ENCODE peak calls at places on chromosomes 5 and 9, in four cellular contexts. H is mesenchymal stem cell, S is MM.1S, U is Panc1. G is an unnamed sample. For H3K9me3, the result is how much of the 10 kb centered on the place peaks cover.

GRCh38 chr9:108994695-108995094 is 18.6 kb downstream of the CTNNAL1 start:
- DNase-seq in S (no peak), H (no peak), U (no peak), G (no peak)

GRCh38 chr9:96554801-96555566 is 64.7 kb downstream of the CDC14B start:
- DNase-seq in U (no peak), H (peak), S (no peak), G (no peak)

GRCh38 chr9:99085949-99086948 is 18.7 kb upstream of the TGFBR1 start:
- DNase-seq in U (no peak), S (no peak), H (peak), G (no peak)

GRCh38 chr5:34717426-34718327 is 61.5 kb downstream of the RAI14 start:
- DNase-seq in H (peak), U (peak), S (no peak), G (no peak)

GRCh38 chr9:68637020-68637419 is 68.0 kb upstream of the PIP5K1B start:
- DNase-seq in U (no peak), H (no peak), S (peak), G (no peak)

GRCh38 chr9:18658764-18659705 is 185.1 kb downstream of the ADAMTSL1 start:
- DNase-seq in U (no peak), H (no peak), S (no peak), G (no peak)

GRCh38 chr9:89464991-89465390 is 32.9 kb downstream of the SEMA4D start:
- DNase-seq in H (no peak), S (no peak), U (no peak), G (no peak)

GRCh38 chr5:146825033-146825432 is 53.5 kb downstream of the PPP2R2B start:
- DNase-seq in H (peak), S (peak), U (no peak), G (peak)

GRCh38 chr5:73415617-73416016 is 33.0 kb downstream of the FOXD1 start:
- DNase-seq in S (no peak), U (no peak), H (no peak), G (no peak)

GRCh38 chr5:1751864-1752822 is 47.5 kb downstream of the MRPL36 start:
- DNase-seq in H (no peak), S (no peak), U (no peak), G (no peak)

GRCh38 chr9:110081395-110081794 is 126.6 kb downstream of the C9orf152 start:
- DNase-seq in S (peak), U (no peak), H (peak), G (no peak)

GRCh38 chr5:143824851-143825720 is 13.1 kb downstream of the HMHB1 start:
- DNase-seq in U (peak), S (peak), H (peak), G (peak)

GRCh38 chr5:37615184-37615583 is 224.7 kb downstream of the GDNF start:
- DNase-seq in U (no peak), S (no peak), H (peak), G (no peak)

GRCh38 chr5:59640411-59640810 is 253.1 kb downstream of the PDE4D start:
- DNase-seq in H (peak), S (no peak), U (no peak), G (no peak)

GRCh38 chr5:180251141-180251540 is 40.7 kb downstream of the MAPK9 start:
- DNase-seq in S (no peak), U (no peak), H (no peak), G (no peak)

GRCh38 chr5:180251887-180252286 is 40.0 kb downstream of the MAPK9 start:
- DNase-seq in H (no peak), S (no peak), U (no peak), G (no peak)

GRCh38 chr5:180253036-180253824 is 38.7 kb downstream of the MAPK9 start:
- DNase-seq in H (no peak), U (no peak), S (no peak), G (no peak)

GRCh38 chr5:180250329-180250728 is 41.3 kb upstream of the RASGEF1C start:
- DNase-seq in U (no peak), H (no peak), S (no peak), G (no peak)
- H3K9me3 ChIP-seq in U (under half), H (half or more), S (under half), G (under half)

GRCh38 chr9:127450170-127450830 is 906 bp downstream of the RPL12 start:
- DNase-seq in S (no peak), H (peak), U (no peak), G (peak)

GRCh38 chr9:127447416-127448111 is 3.6 kb downstream of the RPL12 start:
- DNase-seq in S (no peak), U (no peak), H (no peak), G (peak)

GRCh38 chr9:127446720-127447415 is 4.3 kb downstream of the RPL12 start:
- DNase-seq in S (no peak), H (no peak), U (no peak), G (peak)

GRCh38 chr9:127449332-127449966 is 1.8 kb downstream of the RPL12 start:
- DNase-seq in U (no peak), S (no peak), H (no peak), G (peak)

DNA sequence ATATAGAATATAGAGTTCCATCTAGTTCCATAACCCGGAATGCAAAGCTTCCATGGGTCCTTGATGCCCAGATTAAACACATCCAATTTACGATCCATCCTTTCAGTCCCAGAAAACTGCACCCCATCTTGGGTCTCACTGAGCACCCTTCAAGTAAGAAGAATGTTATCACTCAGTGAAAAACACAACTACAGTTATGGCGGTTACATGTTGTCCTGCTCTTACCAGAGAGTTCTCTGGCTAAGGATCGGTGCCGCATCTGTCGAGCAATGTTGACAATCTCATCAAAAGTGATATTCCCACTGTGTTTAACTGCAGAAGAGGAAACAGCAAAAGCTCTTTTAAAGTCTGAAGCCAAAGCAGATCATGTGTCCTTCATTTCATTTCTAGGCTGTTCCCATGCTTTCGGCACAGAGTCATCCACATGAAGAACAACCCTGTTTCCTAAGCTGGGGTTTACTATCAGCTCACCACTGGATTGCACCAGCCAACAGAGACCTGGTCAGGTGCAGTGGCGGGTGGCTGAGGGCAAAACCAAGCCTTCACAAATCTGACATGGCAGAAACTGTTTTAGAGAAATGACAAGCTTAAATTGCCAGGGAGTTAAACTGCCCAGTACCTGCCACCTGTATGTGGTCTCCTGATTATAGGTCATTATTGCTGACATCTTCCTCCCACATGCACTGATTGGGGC is 2.9 kb downstream of the RPL12 start:
- DNase-seq in H (no peak), S (no peak), U (no peak), G (peak)
- H3K9me3 ChIP-seq in H (under half), S (under half), U (under half), G (under half)

GRCh38 chr9:135214054-135214640 is 126.7 kb downstream of the OLFM1 start:
- DNase-seq in H (no peak), S (no peak), U (no peak), G (no peak)

GRCh38 chr9:135216666-135217431 is 129.4 kb downstream of the OLFM1 start:
- DNase-seq in U (no peak), S (no peak), H (no peak), G (no peak)

GRCh38 chr9:135216236-135216635 is 128.8 kb downstream of the OLFM1 start:
- DNase-seq in S (no peak), H (no peak), U (no peak), G (no peak)

GRCh38 chr9:135214706-135215105 is 127.2 kb downstream of the OLFM1 start:
- DNase-seq in H (no peak), S (no peak), U (no peak), G (no peak)

GRCh38 chr9:135215571-135216161 is 128.2 kb downstream of the OLFM1 start:
- DNase-seq in U (no peak), S (no peak), H (no peak), G (no peak)
- H3K9me3 ChIP-seq in U (under half), S (under half), H (under half), G (under half)

DNA sequence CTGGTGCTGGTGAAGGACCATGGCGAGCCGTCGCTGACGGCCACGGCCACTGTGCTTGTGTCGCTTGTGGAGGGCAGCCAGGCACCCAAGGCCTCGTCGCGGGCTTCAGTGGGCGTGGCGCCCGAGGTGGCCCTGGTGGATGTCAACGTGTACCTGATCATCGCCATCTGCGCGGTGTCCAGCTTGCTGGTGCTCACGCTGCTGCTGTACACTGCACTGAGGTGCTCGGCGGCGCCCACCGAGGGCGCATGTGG is 2.2 kb downstream of the PCDHA10 start:
- DNase-seq in S (no peak), H (no peak), U (no peak), G (no peak)
- H3K9me3 ChIP-seq in S (under half), H (half or more), U (under half), G (under half)

GRCh38 chr9:135728436-135729110 is 26.6 kb downstream of the KCNT1 start:
- DNase-seq in S (no peak), U (no peak), H (no peak), G (no peak)
- H3K9me3 ChIP-seq in S (under half), U (under half), H (under half), G (under half)

GRCh38 chr5:20276959-20277263 is 288.9 kb upstream of the CDH18 start:
- DNase-seq in S (no peak), U (no peak), H (no peak), G (no peak)

GRCh38 chr5:20276061-20276958 is 288.3 kb upstream of the CDH18 start:
- DNase-seq in H (peak), S (no peak), U (peak), G (no peak)
- H3K9me3 ChIP-seq in H (under half), S (under half), U (under half), G (under half)